ENCODE peak calls at places on chromosomes 1 and 21, in four cellular contexts. L is GM04504; J is activated CD4-positive, CD25-positive, alpha-beta regulatory T cell; C is T-helper 2 cell. R is an unnamed sample.

GRCh38 chr1:36763771-36764170 is 270.5 kb downstream of the GRIK3 start:
- DNase-seq in J (no peak), L (no peak), C (no peak), R (no peak)

GRCh38 chr1:231053493-231054162 is 13.6 kb upstream of the FAM89A start:
- DNase-seq in J (no peak), C (no peak), L (no peak), R (no peak)

GRCh38 chr1:28865997-28866650 is 48.2 kb upstream of the EPB41 start:
- DNase-seq in J (no peak), L (no peak), C (no peak), R (no peak)

GRCh38 chr1:179105393-179105792 is 23.5 kb downstream of the TOR3A start:
- DNase-seq in J (no peak), C (no peak), L (no peak), R (no peak)

GRCh38 chr1:187300093-187300492 is 471.3 kb downstream of the PLA2G4A start:
- DNase-seq in C (no peak), L (no peak), J (no peak), R (no peak)

GRCh38 chr21:42348762-42349161 is 2.0 kb downstream of the TFF2 start:
- DNase-seq in J (no peak), L (no peak), C (no peak), R (no peak)

GRCh38 chr1:167330601-167331293 is 110.1 kb downstream of the POU2F1 start:
- DNase-seq in C (no peak), L (no peak), J (no peak), R (no peak)

GRCh38 chr21:29181799-29182470 is 51.5 kb downstream of the MAP3K7CL start:
- DNase-seq in C (no peak), L (peak), J (no peak), R (no peak)

GRCh38 chr1:5803851-5804250 is 188.4 kb downstream of the NPHP4 start:
- DNase-seq in J (no peak), C (no peak), L (no peak), R (no peak)

GRCh38 chr1:203548917-203549708 is 55.2 kb downstream of the OPTC start:
- DNase-seq in L (no peak), C (no peak), J (no peak), R (no peak)

GRCh38 chr1:92411511-92411910 is 75.2 kb downstream of the GFI1 start:
- DNase-seq in J (no peak), L (peak), C (no peak), R (no peak)

GRCh38 chr1:161733526-161733925 is 12.2 kb downstream of the FCRLB start:
- DNase-seq in C (no peak), L (peak), J (no peak), R (no peak)

GRCh38 chr1:231818342-231818741 is 191.8 kb downstream of the DISC1 start:
- DNase-seq in L (no peak), J (no peak), C (no peak), R (no peak)

GRCh38 chr1:45306319-45306718 is 20.4 kb upstream of the HPDL start:
- DNase-seq in L (no peak), C (no peak), J (no peak), R (no peak)

GRCh38 chr1:68328485-68328884 is 96.2 kb upstream of the WLS start:
- DNase-seq in J (no peak), C (no peak), L (no peak), R (no peak)

GRCh38 chr21:38910390-38911008 is 104.8 kb downstream of the ETS2 start:
- DNase-seq in C (no peak), J (no peak), L (no peak), R (peak)

GRCh38 chr1:12142141-12142823 is 24.5 kb upstream of the TNFRSF1B start:
- DNase-seq in L (no peak), J (no peak), C (no peak), R (no peak)

GRCh38 chr1:206935491-206936067 is 10.7 kb downstream of the PIGR start:
- DNase-seq in L (no peak), J (peak), C (peak), R (no peak)

GRCh38 chr1:54396280-54396903 is 9.8 kb downstream of the SSBP3 start:
- DNase-seq in J (no peak), L (no peak), C (no peak), R (no peak)

GRCh38 chr21:35058058-35058457 is 9.0 kb upstream of the RUNX1 start:
- DNase-seq in J (no peak), L (no peak), C (no peak), R (no peak)

GRCh38 chr1:118983558-118984021 is 4.6 kb downstream of the TBX15 start:
- DNase-seq in L (no peak), C (no peak), J (no peak), R (no peak)

GRCh38 chr1:113452921-113453770 is 62.8 kb downstream of the MAGI3 start:
- DNase-seq in C (peak), J (no peak), L (no peak), R (no peak)